ENCODE peak calls at places on chromosomes 11 and 22, in five cellular contexts. One of them, this sample, is unnamed.

GRCh38 chr11:123374622-123374968 is 55.5 kb upstream of the GRAMD1B start:
- DNase-seq in GM12878: no peak
- DNase-seq in lung: no peak
- DNase-seq in sigmoid colon: no peak
- DNase-seq in AG04450: no peak
- DNase-seq in this sample: no peak

GRCh38 chr11:8333431-8334401 is 70.0 kb upstream of the LMO1 start:
- DNase-seq in sigmoid colon: no peak
- DNase-seq in lung: no peak
- DNase-seq in GM12878: no peak
- DNase-seq in AG04450: no peak
- DNase-seq in this sample: no peak

GRCh38 chr11:27910186-27910941 is 197.6 kb downstream of the KIF18A start:
- DNase-seq in sigmoid colon: no peak
- DNase-seq in GM12878: no peak
- DNase-seq in AG04450: no peak
- DNase-seq in lung: no peak
- DNase-seq in this sample: no peak

GRCh38 chr11:35276396-35276795 is 137.4 kb downstream of the CD44 start:
- DNase-seq in AG04450: no peak
- DNase-seq in GM12878: no peak
- DNase-seq in sigmoid colon: no peak
- DNase-seq in lung: peak
- DNase-seq in this sample: no peak

GRCh38 chr11:7520011-7520942 is 6.5 kb downstream of the PPFIBP2 start:
- DNase-seq in GM12878: peak
- DNase-seq in AG04450: no peak
- DNase-seq in sigmoid colon: no peak
- DNase-seq in lung: no peak
- DNase-seq in this sample: peak

GRCh38 chr11:100687630-100688395 is 725 bp downstream of the ARHGAP42 start:
- DNase-seq in lung: peak
- DNase-seq in AG04450: peak
- DNase-seq in GM12878: no peak
- DNase-seq in sigmoid colon: peak
- DNase-seq in this sample: peak

GRCh38 chr11:2270322-2271076 is at the start of gene ASCL2:
- DNase-seq in sigmoid colon: no peak
- DNase-seq in GM12878: no peak
- DNase-seq in lung: peak
- DNase-seq in AG04450: no peak
- DNase-seq in this sample: peak

GRCh38 chr11:134691985-134692384 is 279.9 kb upstream of the B3GAT1 start:
- DNase-seq in lung: no peak
- DNase-seq in GM12878: no peak
- DNase-seq in sigmoid colon: no peak
- DNase-seq in AG04450: no peak
- DNase-seq in this sample: no peak

GRCh38 chr22:37549704-37550059 is 10.6 kb upstream of the CDC42EP1 start:
- DNase-seq in AG04450: no peak
- DNase-seq in sigmoid colon: no peak
- DNase-seq in lung: no peak
- DNase-seq in GM12878: no peak
- DNase-seq in this sample: peak

GRCh38 chr22:37953437-37954179 is at the start of the genes C22orf23 and POLR2F:
- DNase-seq in GM12878: peak
- DNase-seq in lung: peak
- DNase-seq in AG04450: peak
- DNase-seq in sigmoid colon: peak
- DNase-seq in this sample: peak

GRCh38 chr11:104893876-104894275 is 4.4 kb downstream of the CASP12 start:
- DNase-seq in GM12878: no peak
- DNase-seq in AG04450: no peak
- DNase-seq in lung: no peak
- DNase-seq in sigmoid colon: no peak
- DNase-seq in this sample: no peak

GRCh38 chr11:10984250-10984649 is 126.4 kb upstream of the ZBED5 start:
- DNase-seq in AG04450: no peak
- DNase-seq in sigmoid colon: no peak
- DNase-seq in lung: no peak
- DNase-seq in GM12878: no peak
- DNase-seq in this sample: no peak

GRCh38 chr11:9691865-9692264 is 28.0 kb downstream of the SWAP70 start:
- DNase-seq in sigmoid colon: no peak
- DNase-seq in lung: no peak
- DNase-seq in AG04450: no peak
- DNase-seq in GM12878: no peak
- DNase-seq in this sample: no peak

GRCh38 chr11:44275241-44275640 is 34.7 kb downstream of the ALX4 start:
- DNase-seq in GM12878: no peak
- DNase-seq in sigmoid colon: peak
- DNase-seq in AG04450: no peak
- DNase-seq in lung: no peak
- DNase-seq in this sample: peak

GRCh38 chr11:2807276-2807681 is 78.3 kb downstream of the CDKN1C start:
- DNase-seq in sigmoid colon: peak
- DNase-seq in AG04450: no peak
- DNase-seq in GM12878: no peak
- DNase-seq in lung: peak
- DNase-seq in this sample: peak

GRCh38 chr11:28268925-28269324 is 160.7 kb downstream of the METTL15 start:
- DNase-seq in AG04450: no peak
- DNase-seq in GM12878: no peak
- DNase-seq in sigmoid colon: no peak
- DNase-seq in lung: no peak
- DNase-seq in this sample: no peak

GRCh38 chr11:60128376-60128775 is 39.9 kb downstream of the MS4A2 start:
- DNase-seq in AG04450: no peak
- DNase-seq in GM12878: no peak
- DNase-seq in lung: no peak
- DNase-seq in sigmoid colon: no peak
- DNase-seq in this sample: no peak

GRCh38 chr22:24370426-24370825 is 57.0 kb upstream of the ADORA2A start:
- DNase-seq in GM12878: no peak
- DNase-seq in AG04450: no peak
- DNase-seq in lung: no peak
- DNase-seq in sigmoid colon: no peak
- DNase-seq in this sample: no peak

GRCh38 chr11:16195659-16196058 is 160.7 kb downstream of the SOX6 start:
- DNase-seq in lung: no peak
- DNase-seq in AG04450: peak
- DNase-seq in sigmoid colon: no peak
- DNase-seq in GM12878: no peak
- DNase-seq in this sample: no peak

GRCh38 chr11:96014234-96014633 is 90.3 kb upstream of the MTMR2 start:
- DNase-seq in sigmoid colon: no peak
- DNase-seq in GM12878: peak
- DNase-seq in lung: no peak
- DNase-seq in AG04450: no peak
- DNase-seq in this sample: no peak

GRCh38 chr11:7256943-7257342 is 5.2 kb downstream of the SYT9 start:
- DNase-seq in sigmoid colon: no peak
- DNase-seq in GM12878: no peak
- DNase-seq in AG04450: no peak
- DNase-seq in lung: no peak
- DNase-seq in this sample: no peak

GRCh38 chr22:27850000-27850465 is 48.5 kb upstream of the MN1 start:
- DNase-seq in sigmoid colon: peak
- DNase-seq in GM12878: no peak
- DNase-seq in AG04450: no peak
- DNase-seq in lung: peak
- DNase-seq in this sample: no peak

GRCh38 chr11:84069048-84069447 is 782.9 kb upstream of the CCDC90B start:
- DNase-seq in sigmoid colon: no peak
- DNase-seq in AG04450: no peak
- DNase-seq in lung: no peak
- DNase-seq in GM12878: no peak
- DNase-seq in this sample: no peak

GRCh38 chr11:107769189-107769588 is 57.3 kb upstream of the SLN start:
- DNase-seq in GM12878: no peak
- DNase-seq in sigmoid colon: no peak
- DNase-seq in AG04450: no peak
- DNase-seq in lung: no peak
- DNase-seq in this sample: no peak

GRCh38 chr22:40258463-40259046 is 80.8 kb downstream of the TNRC6B start:
- DNase-seq in lung: no peak
- DNase-seq in GM12878: no peak
- DNase-seq in sigmoid colon: no peak
- DNase-seq in AG04450: no peak
- DNase-seq in this sample: no peak

GRCh38 chr11:122578168-122578825 is 77.2 kb upstream of the UBASH3B start:
- DNase-seq in sigmoid colon: no peak
- DNase-seq in GM12878: no peak
- DNase-seq in AG04450: no peak
- DNase-seq in lung: no peak
- DNase-seq in this sample: no peak

GRCh38 chr11:126139541-126140091 is 71.8 kb downstream of the RPUSD4 start:
- DNase-seq in lung: no peak
- DNase-seq in sigmoid colon: peak
- DNase-seq in AG04450: no peak
- DNase-seq in GM12878: no peak
- DNase-seq in this sample: no peak

GRCh38 chr11:67287355-67288197 is 1.5 kb upstream of the ANKRD13D start:
- DNase-seq in GM12878: no peak
- DNase-seq in sigmoid colon: peak
- DNase-seq in lung: no peak
- DNase-seq in AG04450: no peak
- DNase-seq in this sample: no peak
- H3K4me3 ChIP-seq in GM12878: peak
- H3K4me3 ChIP-seq in sigmoid colon: peak
- H3K4me3 ChIP-seq in lung: no peak
- H3K4me3 ChIP-seq in AG04450: peak
- H3K4me3 ChIP-seq in this sample: peak

DNA sequence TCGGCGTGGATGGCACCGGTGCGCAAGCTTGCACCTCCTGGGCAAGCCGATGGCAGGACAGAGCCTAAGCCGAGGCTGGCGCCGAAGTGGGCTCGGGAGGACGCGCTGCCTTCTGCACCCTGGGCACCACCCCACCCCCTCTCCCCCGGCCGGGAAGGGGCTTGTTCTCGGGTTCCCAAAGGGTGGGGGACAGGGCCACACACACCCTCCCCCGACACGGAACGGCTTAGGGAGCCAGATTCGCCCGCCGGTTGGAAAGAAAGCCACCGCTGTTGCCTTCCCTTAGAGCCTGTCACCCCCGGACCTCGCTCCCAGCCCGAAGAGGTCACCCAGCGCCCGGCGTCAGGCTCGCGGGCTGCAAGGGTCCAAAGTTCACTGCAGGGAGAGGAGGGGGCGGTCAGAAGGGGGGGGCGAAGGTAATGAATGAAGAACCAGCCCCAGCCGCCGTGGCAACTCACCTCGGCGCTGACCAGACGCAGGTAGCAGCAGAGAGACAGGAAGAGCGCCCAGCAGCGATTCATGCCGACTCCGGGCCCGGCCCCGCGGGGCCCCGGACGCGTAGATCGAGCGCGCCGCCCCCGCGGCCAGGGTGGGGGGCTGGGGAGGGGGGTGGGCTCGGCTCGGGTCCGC is 1.2 kb downstream of the PDGFB start:
- DNase-seq in GM12878: no peak
- DNase-seq in sigmoid colon: no peak
- DNase-seq in AG04450: no peak
- DNase-seq in lung: no peak
- DNase-seq in this sample: no peak
- H3K27ac ChIP-seq in GM12878: no peak
- H3K27ac ChIP-seq in sigmoid colon: peak
- H3K27ac ChIP-seq in AG04450: no peak
- H3K27ac ChIP-seq in lung: peak
- H3K27ac ChIP-seq in this sample: peak

GRCh38 chr11:66082936-66083698 is 13.0 kb downstream of the PACS1 start:
- DNase-seq in AG04450: no peak
- DNase-seq in sigmoid colon: no peak
- DNase-seq in GM12878: no peak
- DNase-seq in lung: no peak
- DNase-seq in this sample: no peak
- H3K4me3 ChIP-seq in AG04450: no peak
- H3K4me3 ChIP-seq in sigmoid colon: no peak
- H3K4me3 ChIP-seq in GM12878: no peak
- H3K4me3 ChIP-seq in lung: no peak
- H3K4me3 ChIP-seq in this sample: peak

GRCh38 chr22:30201970-30202369 is 44.6 kb downstream of the LIF start:
- DNase-seq in AG04450: no peak
- DNase-seq in sigmoid colon: no peak
- DNase-seq in GM12878: no peak
- DNase-seq in lung: no peak
- DNase-seq in this sample: no peak
- H3K27ac ChIP-seq in AG04450: no peak
- H3K27ac ChIP-seq in sigmoid colon: no peak
- H3K27ac ChIP-seq in GM12878: no peak
- H3K27ac ChIP-seq in lung: peak
- H3K27ac ChIP-seq in this sample: peak

DNA sequence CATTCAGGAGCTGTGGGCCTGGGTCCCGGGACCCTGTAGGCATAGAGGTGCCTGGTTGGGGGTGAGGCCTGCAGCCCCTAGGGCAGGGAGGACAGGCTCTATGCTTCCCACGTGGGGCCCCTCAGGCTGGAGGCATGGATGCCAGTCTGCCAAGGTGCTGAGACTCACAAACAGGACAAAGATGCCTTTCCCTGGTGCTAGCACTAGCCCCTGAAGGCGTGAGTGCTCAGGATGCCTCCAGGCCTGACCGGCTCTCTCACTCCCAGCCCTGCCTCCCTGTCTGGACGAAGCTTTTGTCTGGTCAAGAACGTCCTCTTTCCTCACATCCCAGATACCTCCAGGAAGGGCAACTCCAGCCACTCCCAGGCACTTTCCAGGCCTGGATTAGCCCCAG is 2.1 kb downstream of the CDC42BPG start:
- DNase-seq in sigmoid colon: no peak
- DNase-seq in AG04450: no peak
- DNase-seq in GM12878: no peak
- DNase-seq in lung: no peak
- DNase-seq in this sample: no peak
- H3K4me3 ChIP-seq in sigmoid colon: no peak
- H3K4me3 ChIP-seq in AG04450: no peak
- H3K4me3 ChIP-seq in GM12878: no peak
- H3K4me3 ChIP-seq in lung: no peak
- H3K4me3 ChIP-seq in this sample: no peak

This sample was measured in coronary artery.